ENCODE peak calls at places on chromosomes 3 and 15, in five cellular contexts. H, J, B, C and L are unnamed samples.

GRCh38 chr3:160929595-160929994 is 173.6 kb downstream of the PPM1L start:
- DNase-seq in H (no peak), B (no peak), C (no peak), J (peak; percentile 16), L (no peak)

GRCh38 chr3:129032716-129033115 is 27.9 kb upstream of the GP9 start:
- DNase-seq in C (no peak), H (no peak), B (no peak), J (no peak), L (no peak)

GRCh38 chr3:177604181-177604580 is 406.9 kb upstream of the TBL1XR1 start:
- DNase-seq in H (no peak), C (no peak), J (no peak), B (no peak), L (no peak)

GRCh38 chr3:180416111-180416541 is 185.8 kb upstream of the TTC14 start:
- DNase-seq in B (no peak), H (no peak), C (no peak), J (no peak), L (no peak)

GRCh38 chr3:51156147-51156546 is 228.9 kb upstream of the MANF start:
- DNase-seq in J (peak; percentile 92), C (no peak), B (no peak), H (no peak), L (no peak)

GRCh38 chr3:50323092-50323600 is 601 bp upstream of the HYAL2 start:
- DNase-seq in H (no peak), C (no peak), J (no peak), B (no peak), L (no peak)

GRCh38 chr3:109952924-109953323 is 615.6 kb upstream of the DPPA4 start:
- DNase-seq in J (no peak), C (no peak), H (no peak), B (no peak), L (no peak)

GRCh38 chr15:56095406-56095805 is 102.0 kb upstream of the NEDD4 start:
- DNase-seq in B (no peak), C (no peak), H (no peak), J (no peak), L (no peak)

GRCh38 chr3:113070226-113071220 is 79.7 kb downstream of the GTPBP8 start:
- DNase-seq in H (no peak), B (no peak), C (no peak), J (no peak), L (no peak)

DNA sequence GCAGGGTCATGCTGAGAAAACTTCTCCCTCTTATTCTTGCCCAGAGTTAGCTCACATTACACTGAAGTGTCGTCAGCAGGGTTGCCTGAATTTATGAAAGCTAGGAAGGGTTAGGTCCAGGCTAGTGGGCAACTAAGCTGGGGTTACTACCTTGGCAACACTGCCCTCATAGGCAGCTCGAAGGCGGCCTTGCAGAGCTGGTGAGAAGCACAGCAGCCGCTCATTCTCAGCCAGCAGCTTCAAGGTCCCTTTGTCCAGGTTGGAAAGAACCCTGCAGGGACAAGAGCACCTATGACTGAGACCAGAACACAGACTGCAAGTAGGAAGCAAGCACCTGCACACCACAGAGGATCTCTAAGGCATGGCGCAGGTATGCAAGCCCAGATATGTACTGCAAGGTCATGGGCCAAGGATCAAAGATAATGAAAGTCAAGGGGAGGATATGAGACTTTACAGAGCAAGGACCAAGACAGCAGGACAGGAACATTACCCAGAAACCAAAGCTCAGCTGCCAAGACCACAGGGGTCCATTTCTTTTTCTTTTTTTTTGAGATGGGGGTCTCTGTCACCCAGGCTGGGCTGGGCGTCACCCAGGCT is 2.8 kb downstream of the CDAN1 start:
- DNase-seq in H (no peak), B (no peak), J (no peak), C (no peak), L (peak; percentile 4)
- H3K36me3 ChIP-seq in H (peaks cover 19% of the 10 kb centered on the region), B (peaks cover 44% of the 10 kb centered on the region), J (peaks cover 3% of the 10 kb centered on the region), C (peaks cover 20% of the 10 kb centered on the region), L (peaks cover 12% of the 10 kb centered on the region)

GRCh38 chr15:28885289-28885629 is 515 bp upstream of the APBA2 start:
- DNase-seq in C (no peak), J (no peak), B (no peak), H (no peak), L (no peak)
- H3K4me3 ChIP-seq in C (peak overlapping the region; percentile 61), J (peak overlapping the region; percentile 56), B (peak overlapping the region; percentile 71), H (peak overlapping the region; percentile 63), L (peak overlapping the region; percentile 60)

GRCh38 chr3:5023777-5024346 is 44.6 kb downstream of the BHLHE40 start:
- DNase-seq in B (no peak), C (no peak), H (no peak), J (no peak), L (no peak)
- H3K27ac ChIP-seq in B (no peak overlapping the region), C (peak overlapping the region; percentile 56), H (no peak overlapping the region), J (no peak overlapping the region), L (no peak overlapping the region)

DNA sequence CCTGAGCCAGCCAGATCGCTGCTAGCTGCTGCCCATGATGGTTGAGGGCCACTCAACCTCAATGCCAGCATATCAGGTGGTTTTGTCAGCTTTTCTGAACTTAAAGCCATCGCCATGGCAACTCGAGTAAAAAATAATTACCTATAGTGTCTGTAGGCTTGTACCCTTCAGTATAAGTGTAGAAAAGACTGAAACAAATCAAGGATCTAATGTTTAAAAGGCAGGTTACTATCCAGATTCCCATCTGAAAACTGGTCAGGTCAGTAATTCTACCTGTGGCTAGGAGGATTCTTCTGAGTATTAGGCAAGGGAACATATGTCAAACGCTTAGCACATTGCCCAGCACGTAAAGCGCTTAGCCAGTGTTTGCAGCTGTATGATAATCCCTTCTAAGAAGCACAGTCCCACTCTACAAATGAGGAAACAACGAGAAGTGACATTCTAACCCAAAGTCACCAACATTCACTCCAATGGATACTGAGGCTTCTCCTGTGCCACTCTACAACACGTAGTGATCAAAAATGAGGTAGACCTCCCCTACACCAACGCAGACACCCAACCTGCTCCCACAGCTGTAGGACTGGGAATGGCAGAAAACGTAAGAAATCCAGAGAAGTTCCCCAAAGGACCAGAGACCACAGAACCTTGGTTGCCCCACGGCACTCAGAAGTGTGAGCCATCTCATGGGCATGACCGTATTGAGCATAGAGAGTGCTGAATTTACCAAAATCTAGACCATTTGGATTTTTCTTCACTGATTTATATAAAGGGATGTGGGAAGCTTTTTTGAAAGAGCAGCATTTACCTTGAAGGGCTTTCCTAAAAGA is 55.3 kb downstream of the SLTM start:
- DNase-seq in B (no peak), J (no peak), H (no peak), C (no peak), L (no peak)
- H3K36me3 ChIP-seq in B (peaks cover 52% of the 10 kb centered on the region), J (peaks cover 18% of the 10 kb centered on the region), H (peaks cover 44% of the 10 kb centered on the region), C (peaks cover 60% of the 10 kb centered on the region), L (peaks cover 12% of the 10 kb centered on the region)

DNA sequence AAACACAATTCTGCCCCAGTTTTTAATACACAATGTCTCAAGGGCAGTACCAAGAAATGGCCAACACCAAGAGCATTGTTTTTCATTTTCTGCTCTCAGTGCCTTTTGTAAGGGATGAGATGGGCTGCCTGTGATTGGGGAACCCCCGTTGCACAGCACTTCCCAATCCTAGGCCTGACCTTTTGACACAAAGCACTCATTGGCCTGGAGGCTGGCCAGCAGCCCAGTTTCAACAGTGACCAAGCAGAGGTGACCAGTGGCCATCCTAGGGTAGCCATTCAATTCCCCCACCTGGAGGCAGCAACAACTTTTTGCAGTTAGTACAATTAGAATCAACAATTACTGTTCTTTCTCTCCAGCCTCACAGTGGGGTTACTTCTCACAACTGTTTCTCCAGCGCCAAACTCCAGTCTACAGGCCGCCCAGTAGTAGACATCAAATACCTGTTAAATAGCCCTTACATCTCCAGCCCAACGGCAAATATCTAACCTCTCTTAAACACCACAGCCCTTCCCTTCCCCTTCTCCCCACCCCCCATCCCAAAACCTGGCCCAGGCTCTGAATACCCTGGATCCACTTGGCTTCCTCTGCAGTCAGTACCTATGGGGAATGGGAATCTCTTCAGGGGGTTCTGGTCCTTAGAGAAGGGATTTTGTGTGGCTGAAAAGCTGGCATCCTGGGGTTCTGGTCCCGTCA is 8.9 kb upstream of the LRRC2 start:
- DNase-seq in C (no peak), H (peak; percentile 68), J (peak; percentile 33), B (no peak), L (no peak)
- H3K4me3 ChIP-seq in C (no peak overlapping the region), H (peak overlapping the region; percentile 89), J (no peak overlapping the region), B (no peak overlapping the region), L (no peak overlapping the region)

GRCh38 chr3:30628188-30628930 is 22.0 kb downstream of the TGFBR2 start:
- DNase-seq in H (peak; percentile 38), C (no peak), J (peak; percentile 31), B (no peak), L (no peak)
- H3K27ac ChIP-seq in H (peak overlapping the region; percentile 18), C (peak overlapping the region; percentile 61), J (peak overlapping the region; percentile 74), B (peak overlapping the region; percentile 61), L (peak overlapping the region; percentile 76)

DNA sequence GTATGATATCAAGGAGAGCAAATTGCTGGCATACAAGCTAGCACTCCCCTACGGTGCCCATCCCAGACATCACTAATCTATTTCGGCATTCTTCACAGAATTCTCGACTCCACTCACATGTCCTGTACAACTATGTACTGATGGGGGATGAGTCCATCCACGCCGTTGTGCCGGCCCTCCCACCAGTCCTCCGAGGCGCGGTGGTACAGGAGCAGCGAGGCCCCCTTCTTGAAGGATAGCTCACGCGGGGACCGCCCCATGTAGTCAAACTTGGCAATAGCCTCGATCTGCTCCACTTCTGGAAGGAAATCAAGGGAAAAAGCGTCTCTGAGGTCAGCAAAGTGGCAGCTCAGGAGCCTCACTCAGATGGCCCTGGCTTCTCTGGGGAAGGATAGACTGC is 31.0 kb upstream of the RAD18 start:
- DNase-seq in H (no peak), C (no peak), B (no peak), J (no peak), L (no peak)
- H3K36me3 ChIP-seq in H (no peaks in the 10 kb centered on the region), C (no peaks in the 10 kb centered on the region), B (no peaks in the 10 kb centered on the region), J (no peaks in the 10 kb centered on the region), L (no peaks in the 10 kb centered on the region)

GRCh38 chr15:42918047-42918446 is 2.5 kb downstream of the TTBK2 start:
- DNase-seq in J (no peak), H (no peak), C (peak; percentile 57), B (no peak), L (no peak)
- H3K4me3 ChIP-seq in J (no peak overlapping the region), H (no peak overlapping the region), C (no peak overlapping the region), B (no peak overlapping the region), L (no peak overlapping the region)